ENCODE peak calls at places on chromosomes 12 and 14, in ten cellular contexts. A is stimulated activated CD4-positive, alpha-beta T cell treated with anti-CD3 and anti-CD28 coated beads, TNF-alpha, amount 100 ng/mL, for 1 hour; G is germinal center; H is NCI-H1105 treated with DMSO at 0.1 percent for 48 hours; L is H9; P is Daoy; Q is IMR-90; J is nephron progenitor cell; X is PC-3; T is substantia nigra. K is an unnamed sample.

GRCh38 chr12:6958609-6959375 is 7.6 kb downstream of the PTPN6 start:
- DNase-seq in A (peak; percentile 54), G (peak; percentile 69), H (no peak), L (no peak), P (no peak), Q (no peak), J (no peak), X (no peak), T (no peak), K (no peak)

GRCh38 chr14:65336191-65336591 is 76.3 kb upstream of the FUT8 start:
- DNase-seq in A (peak; percentile 2), G (no peak), H (no peak), L (no peak), P (no peak), Q (peak; percentile 73), J (no peak), X (peak; percentile 29), T (no peak), K (no peak)

GRCh38 chr12:1606021-1606622 is 11.7 kb upstream of the FBXL14 start:
- DNase-seq in A (peak; percentile 36), G (no peak), H (peak; percentile 72), L (peak; percentile 70), P (peak; percentile 95), Q (peak; percentile 84), J (peak; percentile 30), X (peak; percentile 92), T (no peak), K (no peak)

GRCh38 chr12:5264006-5264405 is 167.9 kb upstream of the NTF3 start:
- DNase-seq in A (no peak), G (no peak), H (no peak), L (no peak), P (peak; percentile 45), Q (no peak), J (no peak), X (no peak), T (no peak), K (no peak)

GRCh38 chr14:101005447-101005846 is 101.9 kb upstream of the RTL1 start:
- DNase-seq in A (no peak), G (no peak), H (no peak), L (peak; percentile 18), P (no peak), Q (no peak), J (no peak), X (no peak), T (no peak), K (no peak)

GRCh38 chr12:15439459-15439858 is 117.2 kb downstream of the PTPRO start:
- DNase-seq in A (no peak), G (no peak), H (no peak), L (no peak), P (no peak), Q (no peak), J (no peak), X (no peak), T (no peak), K (no peak)

GRCh38 chr14:39884091-39884490 is 451.9 kb upstream of the FBXO33 start:
- DNase-seq in A (no peak), G (no peak), H (no peak), L (no peak), P (no peak), Q (no peak), J (no peak), X (no peak), T (no peak), K (no peak)

GRCh38 chr14:54566152-54566409 is 847 bp upstream of the SAMD4A start:
- DNase-seq in A (no peak), G (no peak), H (no peak), L (no peak), P (no peak), Q (no peak), J (no peak), X (no peak), T (peak; percentile 54), K (no peak)

GRCh38 chr12:109714141-109714912 is 702 bp downstream of the FAM222A start:
- DNase-seq in A (peak; percentile 21), G (peak; percentile 64), H (peak; percentile 60), L (peak; percentile 80), P (peak; percentile 64), Q (peak; percentile 20), J (peak; percentile 83), X (peak; percentile 60), T (no peak), K (no peak)

K was measured in D721Med.